ENCODE peak calls at places on chromosome 17, in seven cellular contexts. U, J, S, Q, X, R and N are unnamed samples.

GRCh38 chr17:49061524-49061943 is 64.3 kb downstream of the IGF2BP1 start:
- DNase-seq in U (no peak), J (no peak), S (no peak), Q (no peak), X (no peak), R (no peak), N (peak)

GRCh38 chr17:76646712-76647111 is 3.2 kb upstream of the ST6GALNAC1 start:
- DNase-seq in U (no peak), J (no peak), S (no peak), Q (no peak), X (no peak), R (no peak), N (no peak)

GRCh38 chr17:6508519-6509294 is 47.6 kb downstream of the PITPNM3 start:
- DNase-seq in U (no peak), J (no peak), S (peak), Q (no peak), X (no peak), R (no peak), N (no peak)

GRCh38 chr17:42422958-42423712 is at the start of gene CAVIN1:
- DNase-seq in U (peak), J (no peak), S (peak), Q (peak), X (peak), R (peak), N (peak)

GRCh38 chr17:44971776-44972483 is 3.8 kb upstream of the C1QL1 start:
- DNase-seq in U (no peak), J (no peak), S (no peak), Q (no peak), X (no peak), R (no peak), N (peak)

GRCh38 chr17:41835214-41835799 is 725 bp downstream of the NT5C3B start:
- DNase-seq in U (no peak), J (no peak), S (no peak), Q (no peak), X (peak), R (no peak), N (no peak)

GRCh38 chr17:48234922-48235321 is 127.4 kb downstream of the SNX11 start:
- DNase-seq in U (no peak), J (no peak), S (no peak), Q (no peak), X (no peak), R (no peak), N (no peak)

GRCh38 chr17:72387487-72387886 is 266.7 kb downstream of the SOX9 start:
- DNase-seq in U (no peak), J (no peak), S (no peak), Q (no peak), X (no peak), R (no peak), N (no peak)

GRCh38 chr17:51372345-51373004 is 112.1 kb downstream of the UTP18 start:
- DNase-seq in U (no peak), J (peak), S (no peak), Q (peak), X (no peak), R (no peak), N (peak)

GRCh38 chr17:72640415-72641165 is 451.9 kb downstream of the SLC39A11 start:
- DNase-seq in U (peak), J (no peak), S (no peak), Q (peak), X (no peak), R (no peak), N (peak)

GRCh38 chr17:57044976-57045867 is 39.8 kb upstream of the AKAP1 start:
- DNase-seq in U (no peak), J (no peak), S (peak), Q (no peak), X (no peak), R (no peak), N (no peak)

GRCh38 chr17:71922439-71922838 is 198.4 kb upstream of the SOX9 start:
- DNase-seq in U (no peak), J (no peak), S (no peak), Q (no peak), X (no peak), R (no peak), N (peak)

GRCh38 chr17:1203111-1203966 is 23.6 kb upstream of the ABR start:
- DNase-seq in U (peak), J (no peak), S (peak), Q (peak), X (peak), R (no peak), N (peak)

GRCh38 chr17:64174686-64175456 is 44.9 kb upstream of the ERN1 start:
- DNase-seq in U (no peak), J (peak), S (no peak), Q (no peak), X (no peak), R (no peak), N (no peak)

GRCh38 chr17:59105852-59106462 is 723 bp downstream of the TRIM37 start:
- DNase-seq in U (peak), J (peak), S (peak), Q (peak), X (peak), R (peak), N (peak)

GRCh38 chr17:67452681-67453554 is 75.8 kb downstream of the PITPNC1 start:
- DNase-seq in U (no peak), J (no peak), S (no peak), Q (no peak), X (no peak), R (no peak), N (no peak)

GRCh38 chr17:75319818-75320691 is 30.8 kb upstream of the SLC25A19 start:
- DNase-seq in U (no peak), J (no peak), S (no peak), Q (peak), X (peak), R (no peak), N (no peak)

GRCh38 chr17:33370384-33370783 is 77.3 kb upstream of the ASIC2 start:
- DNase-seq in U (no peak), J (no peak), S (no peak), Q (no peak), X (no peak), R (no peak), N (peak)

GRCh38 chr17:5416886-5417285 is 2.6 kb downstream of the NUP88 start:
- DNase-seq in U (no peak), J (no peak), S (no peak), Q (peak), X (no peak), R (no peak), N (no peak)

GRCh38 chr17:32305049-32305448 is 36.9 kb downstream of the C17orf75 start:
- DNase-seq in U (no peak), J (no peak), S (no peak), Q (no peak), X (no peak), R (no peak), N (peak)

GRCh38 chr17:62664336-62665120 is 37.1 kb downstream of the MRC2 start:
- DNase-seq in U (no peak), J (no peak), S (no peak), Q (no peak), X (no peak), R (no peak), N (no peak)

GRCh38 chr17:4717791-4718190 is 7.4 kb downstream of the ARRB2 start:
- DNase-seq in U (no peak), J (no peak), S (no peak), Q (no peak), X (peak), R (no peak), N (no peak)

GRCh38 chr17:81517339-81518112 is 4.9 kb upstream of the ACTG1 start:
- DNase-seq in U (no peak), J (no peak), S (no peak), Q (peak), X (peak), R (no peak), N (peak)

GRCh38 chr17:81513669-81514484 is 1.3 kb upstream of the ACTG1 start:
- DNase-seq in U (peak), J (peak), S (peak), Q (peak), X (peak), R (no peak), N (peak)

GRCh38 chr17:9229160-9229825 is 208.0 kb downstream of the NTN1 start:
- DNase-seq in U (no peak), J (no peak), S (no peak), Q (no peak), X (no peak), R (no peak), N (no peak)

GRCh38 chr17:67245073-67245693 is at the start of gene HELZ:
- DNase-seq in U (peak), J (peak), S (peak), Q (peak), X (peak), R (peak), N (peak)

GRCh38 chr17:64091571-64091970 is 38.4 kb downstream of the ERN1 start:
- DNase-seq in U (no peak), J (no peak), S (no peak), Q (no peak), X (no peak), R (no peak), N (no peak)

GRCh38 chr17:51955245-51955644 is 203.3 kb downstream of the CA10 start:
- DNase-seq in U (no peak), J (no peak), S (no peak), Q (no peak), X (no peak), R (no peak), N (no peak)

GRCh38 chr17:46817901-46818209 is 637 bp downstream of the WNT3 start:
- DNase-seq in U (no peak), J (no peak), S (no peak), Q (no peak), X (no peak), R (no peak), N (no peak)

GRCh38 chr17:64240261-64240740 is 22.8 kb downstream of the TEX2 start:
- DNase-seq in U (no peak), J (no peak), S (no peak), Q (no peak), X (no peak), R (no peak), N (peak)

DNA sequence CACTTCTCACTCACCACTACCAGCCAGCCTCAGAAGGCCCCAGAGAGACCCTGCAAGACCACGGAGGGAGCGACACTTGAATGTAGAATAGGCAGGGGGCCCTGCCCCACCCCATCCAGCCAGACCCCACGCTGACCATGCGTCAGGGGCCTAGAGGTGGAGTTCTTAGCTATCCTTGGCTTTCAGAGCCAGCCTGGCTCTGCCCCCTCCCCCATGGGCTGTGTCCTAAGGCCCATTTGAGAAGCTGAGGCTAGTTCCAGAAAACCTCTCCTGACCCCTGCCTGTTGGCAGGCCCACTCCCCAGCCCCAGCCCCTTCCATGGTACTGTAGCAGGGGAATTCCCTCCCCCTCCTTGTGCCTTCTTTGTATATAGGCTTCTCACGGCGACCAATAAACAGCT is 5.1 kb upstream of the PDK2 start:
- DNase-seq in U (no peak), J (no peak), S (no peak), Q (no peak), X (peak), R (no peak), N (no peak)
- TF ChIP-seq POLR2AphosphoS5 in U (no peak), J (no peak), S (no peak), Q (no peak), X (no peak), R (no peak), N (no peak)

GRCh38 chr17:74268052-74268451 is 6.0 kb upstream of the DNAI2 start:
- DNase-seq in U (no peak), J (no peak), S (no peak), Q (no peak), X (no peak), R (no peak), N (no peak)
- TF ChIP-seq CTCF in U (no peak), J (no peak), S (no peak), Q (no peak), X (no peak), R (no peak), N (no peak)

GRCh38 chr17:8006836-8007680 is 4.6 kb downstream of the GUCY2D start:
- DNase-seq in U (no peak), J (no peak), S (no peak), Q (no peak), X (no peak), R (no peak), N (peak)
- TF ChIP-seq POLR2AphosphoS5 in U (no peak), J (no peak), S (no peak), Q (no peak), X (no peak), R (no peak), N (no peak)

DNA sequence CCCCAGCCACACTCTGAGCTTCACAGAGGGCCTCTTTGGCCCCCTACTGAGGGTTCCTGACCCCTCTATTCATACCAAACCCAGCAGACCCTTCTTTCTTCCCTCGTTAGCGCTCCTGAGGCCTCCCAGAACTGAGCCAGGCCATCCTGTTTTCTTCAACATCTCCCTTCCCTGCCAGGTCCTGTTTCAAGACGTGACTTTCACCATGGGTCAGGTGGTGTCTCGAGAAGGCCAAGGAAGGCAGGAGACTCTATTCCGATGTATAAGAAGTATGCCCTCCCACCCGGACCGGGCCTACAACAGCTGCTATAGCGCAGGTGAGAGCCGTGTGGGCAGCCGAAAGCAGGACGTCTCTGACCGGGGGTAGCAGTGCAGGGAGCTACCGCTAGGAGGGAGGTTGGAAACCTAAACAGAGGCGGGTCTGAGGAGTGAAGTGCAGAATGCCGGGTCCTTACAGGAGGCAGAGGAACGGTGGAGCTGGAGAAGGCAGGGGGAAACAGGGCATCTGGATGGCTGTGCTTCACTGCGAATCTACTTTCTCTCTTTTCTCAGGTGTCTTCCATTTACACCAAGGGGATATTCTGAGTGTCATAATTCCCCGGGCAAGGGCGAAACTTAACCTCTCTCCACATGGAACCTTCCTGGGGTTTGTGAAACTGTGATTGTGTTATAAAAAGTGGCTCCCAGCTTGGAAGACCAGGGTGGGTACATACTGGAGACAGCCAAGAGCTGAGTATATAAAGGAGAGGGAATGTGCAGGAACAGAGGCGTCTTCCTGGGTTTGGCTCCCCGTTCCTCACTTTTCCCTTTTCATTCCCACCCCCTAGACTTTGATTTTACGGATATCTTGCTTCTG is 1.3 kb upstream of the SENP3 start:
- DNase-seq in U (peak), J (no peak), S (no peak), Q (peak), X (no peak), R (no peak), N (peak)
- TF ChIP-seq CTCF in U (peak), J (peak), S (peak), Q (peak), X (no peak), R (peak), N (peak)

GRCh38 chr17:28662527-28662829 is 473 bp downstream of the SUPT6H start:
- DNase-seq in U (no peak), J (no peak), S (no peak), Q (no peak), X (no peak), R (no peak), N (no peak)
- TF ChIP-seq POLR2AphosphoS5 in U (no peak), J (no peak), S (no peak), Q (no peak), X (no peak), R (no peak), N (no peak)

DNA sequence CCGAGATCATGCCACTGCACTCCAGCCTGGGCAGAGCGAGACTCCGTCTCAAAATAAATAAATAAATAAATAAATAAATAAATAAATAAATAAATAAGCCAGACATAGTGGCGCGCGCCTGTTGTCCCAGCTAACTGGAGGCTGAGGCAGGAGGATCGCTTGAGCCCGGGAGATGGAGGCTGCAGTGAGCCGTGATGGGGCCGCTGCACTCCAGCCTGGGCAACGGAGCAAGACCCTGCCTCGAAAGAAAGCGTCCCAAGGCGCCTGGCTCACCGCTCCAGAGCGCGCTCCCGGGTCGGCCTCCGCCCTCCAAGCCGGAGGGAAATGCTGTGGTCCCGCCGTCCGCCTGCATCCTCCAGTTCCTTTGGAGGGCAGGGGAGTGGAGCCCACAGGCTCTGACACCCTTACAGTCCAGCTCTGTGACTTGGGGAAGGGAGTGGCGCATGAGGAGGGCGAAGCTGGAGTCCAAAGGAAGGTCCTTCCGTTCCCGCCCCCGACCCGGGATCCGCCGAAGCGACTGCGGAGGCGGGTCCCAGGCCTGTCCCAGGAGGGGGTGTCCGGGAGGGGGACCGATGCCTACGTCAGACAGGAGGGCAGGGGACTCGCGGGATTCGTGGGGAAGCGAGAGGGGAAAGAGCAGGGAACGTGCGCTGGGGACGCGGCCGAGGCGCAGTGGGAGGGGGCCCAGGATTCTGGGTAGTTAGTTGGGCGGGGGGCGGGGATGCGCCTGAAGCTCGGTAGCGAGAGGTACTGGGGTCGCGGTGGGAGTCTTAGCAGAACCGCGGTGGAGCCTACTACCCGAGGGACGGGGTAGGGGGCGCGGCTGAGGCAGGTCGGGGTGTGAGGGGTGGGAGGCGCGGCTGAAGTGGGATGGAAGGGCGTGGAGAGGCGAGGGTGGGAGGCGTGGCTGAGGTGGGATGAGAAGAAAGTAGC is 8.4 kb upstream of the TRPV2 start:
- DNase-seq in U (no peak), J (no peak), S (no peak), Q (peak), X (peak), R (no peak), N (peak)
- TF ChIP-seq CTCF in U (no peak), J (no peak), S (no peak), Q (no peak), X (no peak), R (no peak), N (no peak)

GRCh38 chr17:83013779-83014117 is 65.7 kb upstream of the METRNL start:
- DNase-seq in U (no peak), J (no peak), S (no peak), Q (no peak), X (no peak), R (peak), N (no peak)

GRCh38 chr17:83012161-83012800 is 67.1 kb upstream of the METRNL start:
- DNase-seq in U (no peak), J (no peak), S (no peak), Q (no peak), X (no peak), R (peak), N (no peak)

GRCh38 chr17:83015511-83015910 is 63.9 kb upstream of the METRNL start:
- DNase-seq in U (no peak), J (no peak), S (no peak), Q (no peak), X (no peak), R (peak), N (no peak)

GRCh38 chr17:83012873-83013778 is 66.3 kb upstream of the METRNL start:
- DNase-seq in U (no peak), J (no peak), S (no peak), Q (no peak), X (no peak), R (peak), N (no peak)

DNA sequence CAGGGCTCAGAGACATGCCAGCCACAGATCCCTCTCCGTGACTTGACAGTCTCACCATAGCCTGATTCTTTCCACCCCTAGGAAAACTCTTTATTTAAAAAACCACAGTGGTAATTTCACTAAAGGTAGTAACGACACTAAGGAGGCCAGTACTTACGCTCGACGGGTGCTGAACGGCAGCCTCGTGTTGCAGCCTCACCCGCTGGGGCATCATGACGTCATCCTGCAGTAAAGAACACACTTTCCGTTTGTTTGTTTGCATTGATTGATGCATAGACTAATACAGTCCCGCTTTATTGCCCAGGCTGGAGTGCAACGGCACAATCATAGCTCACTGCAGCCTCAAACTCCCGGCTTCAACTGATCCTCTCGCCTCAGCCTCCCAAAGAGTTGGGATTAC is 65.1 kb upstream of the METRNL start:
- DNase-seq in U (no peak), J (no peak), S (no peak), Q (no peak), X (no peak), R (peak), N (no peak)
- TF ChIP-seq POLR2AphosphoS5 in U (no peak), J (no peak), S (no peak), Q (no peak), X (no peak), R (no peak), N (no peak)